ENCODE peak calls at places on chromosomes 16 and 17, in ten cellular contexts. T is RWPE1, C is AG09319, Q is lower leg skin, B is HL-60, A is HFFc6, K is astrocyte of the cerebellum, Z is psoas muscle, N is GM06990, D is AG09309. S is an unnamed sample.

GRCh38 chr16:10791048-10791447 is 27.5 kb downstream of the TVP23A start:
- DNase-seq in Q (no peak), T (no peak), D (no peak), N (peak; percentile 60), K (no peak), Z (no peak), C (no peak), A (no peak), B (no peak), S (no peak)

GRCh38 chr17:76953926-76954325 is 85.7 kb downstream of the MGAT5B start:
- DNase-seq in D (no peak), N (no peak), Q (no peak), C (no peak), T (no peak), K (no peak), B (no peak), A (no peak), Z (no peak), S (no peak)

GRCh38 chr17:37698132-37698615 is 46.7 kb downstream of the HNF1B start:
- DNase-seq in Q (no peak), C (no peak), K (no peak), D (no peak), T (peak; percentile 77), B (no peak), A (peak; percentile 33), N (no peak), Z (no peak), S (no peak)

GRCh38 chr17:75268931-75269330 is 2.1 kb downstream of the MIF4GD start:
- DNase-seq in Z (no peak), D (no peak), C (no peak), K (no peak), A (no peak), T (no peak), N (no peak), Q (no peak), B (no peak), S (no peak)

GRCh38 chr17:50520483-50520882 is 12.1 kb upstream of the EPN3 start:
- DNase-seq in Q (no peak), C (no peak), T (no peak), Z (no peak), K (no peak), A (no peak), B (no peak), N (no peak), D (no peak), S (no peak)

GRCh38 chr16:88837806-88838205 is 18.9 kb downstream of the GALNS start:
- DNase-seq in D (no peak), K (no peak), B (no peak), Z (no peak), T (no peak), A (no peak), C (no peak), N (no peak), Q (no peak), S (no peak)

GRCh38 chr16:56824335-56824734 is 40.7 kb upstream of the SLC12A3 start:
- DNase-seq in D (no peak), K (no peak), Z (no peak), B (no peak), N (no peak), A (no peak), C (no peak), T (no peak), Q (no peak), S (no peak)

GRCh38 chr17:17469358-17469757 is 7.4 kb upstream of the MED9 start:
- DNase-seq in N (no peak), C (no peak), A (no peak), D (no peak), Z (no peak), Q (no peak), K (no peak), T (no peak), B (no peak), S (no peak)

GRCh38 chr17:42167807-42168206 is 13.0 kb upstream of the RAB5C start:
- DNase-seq in N (no peak), B (no peak), Q (no peak), A (no peak), D (no peak), T (no peak), Z (no peak), K (no peak), C (no peak), S (no peak)

GRCh38 chr17:2462481-2462880 is 49.2 kb downstream of the METTL16 start:
- DNase-seq in B (no peak), N (no peak), K (no peak), A (no peak), C (no peak), T (no peak), Q (no peak), D (no peak), Z (no peak), S (no peak)

GRCh38 chr16:9119795-9120194 is 28.4 kb downstream of the HAPSTR1 start:
- DNase-seq in Z (no peak), T (peak; percentile 26), B (no peak), N (no peak), K (peak; percentile 96), Q (peak; percentile 35), C (peak; percentile 88), D (peak; percentile 93), A (peak; percentile 78), S (peak; percentile 72)

GRCh38 chr17:42275527-42276358 is 448 bp downstream of the STAT5B start:
- DNase-seq in A (no peak), N (peak; percentile 63), K (no peak), B (no peak), C (no peak), D (no peak), Z (no peak), Q (no peak), T (no peak), S (no peak)

GRCh38 chr16:47316686-47317085 is 144.2 kb downstream of the ITFG1 start:
- DNase-seq in N (no peak), A (no peak), Q (no peak), T (no peak), C (no peak), B (no peak), K (no peak), D (no peak), Z (no peak), S (no peak)

GRCh38 chr17:82752371-82753200 is 721 bp downstream of the TBCD start:
- DNase-seq in D (no peak), T (peak; percentile 17), A (no peak), B (no peak), N (no peak), Z (peak; percentile 37), K (no peak), Q (no peak), C (no peak), S (no peak)

GRCh38 chr16:27365142-27366089 is 36.6 kb upstream of the IL21R start:
- DNase-seq in B (no peak), C (no peak), A (peak; percentile 55), D (no peak), Q (no peak), N (no peak), K (no peak), Z (no peak), T (peak; percentile 64), S (no peak)
- TF ChIP-seq CTCF in B (no peak), C (no peak), A (no peak), D (no peak), Q (no peak), N (no peak), K (no peak), Z (no peak), T (no peak), S (no peak)

DNA sequence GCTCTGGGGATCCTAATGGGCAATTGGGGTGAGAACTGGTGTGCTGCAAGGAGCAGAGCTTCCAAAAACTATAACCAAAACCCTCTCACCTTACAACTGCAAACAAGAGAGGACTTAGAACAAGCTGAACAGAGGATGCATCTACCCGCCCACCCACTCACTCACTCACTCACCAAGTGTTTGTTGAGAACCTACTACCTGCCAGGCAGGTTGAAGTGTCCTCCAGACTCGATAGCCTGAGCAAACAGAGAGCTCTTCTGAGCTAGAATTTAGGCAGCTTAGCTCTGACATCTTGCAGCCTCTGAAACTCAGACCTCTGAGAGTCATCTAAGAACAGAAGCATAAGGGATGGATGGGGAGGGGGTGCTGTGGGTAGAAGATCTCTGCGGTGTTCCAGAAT is 41.2 kb downstream of the CACNG3 start:
- DNase-seq in Q (no peak), K (no peak), T (no peak), N (no peak), B (no peak), C (no peak), D (no peak), A (no peak), Z (no peak), S (no peak)
- TF ChIP-seq CTCF in Q (no peak), K (no peak), T (no peak), N (no peak), B (no peak), C (no peak), D (no peak), A (no peak), Z (no peak), S (no peak)

DNA sequence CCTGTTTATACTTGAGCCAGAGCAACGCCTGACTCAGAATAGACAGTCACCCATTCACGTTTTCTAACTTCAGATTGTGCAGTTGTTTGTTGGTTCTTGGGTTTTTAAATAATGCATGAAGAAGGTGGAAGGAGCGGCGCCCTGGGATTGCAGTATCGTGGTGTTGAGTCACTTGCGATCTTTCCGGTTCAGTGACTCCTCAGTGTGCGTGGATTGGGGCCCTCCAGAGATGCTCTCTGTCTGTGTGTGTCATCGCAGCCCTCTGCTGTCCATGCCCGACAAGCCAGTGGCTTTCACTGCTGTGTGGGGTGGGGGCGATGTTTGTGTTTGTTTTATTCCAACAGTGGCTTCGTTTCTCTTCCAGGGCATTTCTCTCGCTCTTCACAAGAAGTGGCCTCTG is 134.0 kb downstream of the RPTOR start:
- DNase-seq in N (no peak), Q (no peak), D (peak; percentile 47), B (no peak), Z (no peak), K (peak; percentile 44), C (no peak), T (peak; percentile 66), A (peak; percentile 20), S (peak; percentile 42)
- TF ChIP-seq CTCF in N (no peak), Q (no peak), D (peak; percentile 42), B (no peak), Z (no peak), K (no peak), C (peak; percentile 10), T (no peak), A (no peak), S (no peak)

GRCh38 chr16:65125871-65126270 is 4.0 kb upstream of the CDH11 start:
- DNase-seq in Z (no peak), K (no peak), N (no peak), B (no peak), D (no peak), Q (no peak), A (no peak), T (no peak), C (no peak), S (no peak)

GRCh38 chr16:65123846-65124513 is 2.1 kb upstream of the CDH11 start:
- DNase-seq in A (no peak), D (no peak), B (no peak), K (no peak), Q (no peak), C (no peak), N (no peak), Z (no peak), T (no peak), S (no peak)

GRCh38 chr16:65125322-65125721 is 3.5 kb upstream of the CDH11 start:
- DNase-seq in A (no peak), N (no peak), K (no peak), Z (no peak), D (no peak), Q (no peak), C (no peak), B (no peak), T (no peak), S (no peak)

GRCh38 chr16:65124596-65124995 is 2.7 kb upstream of the CDH11 start:
- DNase-seq in B (no peak), A (no peak), C (no peak), Q (no peak), Z (no peak), N (no peak), D (no peak), T (no peak), K (no peak), S (no peak)

GRCh38 chr16:65126845-65127624 is 5.2 kb upstream of the CDH11 start:
- DNase-seq in B (no peak), Q (no peak), Z (no peak), T (no peak), A (no peak), N (no peak), C (no peak), D (no peak), K (no peak), S (no peak)
- TF ChIP-seq CTCF in B (no peak), Q (no peak), Z (peak; percentile 37), T (peak; percentile 31), A (peak; percentile 73), N (no peak), C (peak; percentile 26), D (peak; percentile 27), K (peak; percentile 41), S (no peak)

S was measured in AG04449.